ENCODE peak calls at places on chromosomes 11 and 22, in five cellular contexts. Z, O, G, E and S are unnamed samples.

GRCh38 chr11:108160970-108161566 is 39.7 kb downstream of the ACAT1 start:
- DNase-seq in Z (no peak), E (no peak), O (no peak), G (peak), S (no peak)

GRCh38 chr11:79512706-79513469 is 72.1 kb upstream of the TENM4 start:
- DNase-seq in E (no peak), O (no peak), G (no peak), Z (no peak), S (no peak)

GRCh38 chr11:124285610-124286344 is 28.0 kb downstream of the OR8D1 start:
- DNase-seq in G (no peak), E (no peak), Z (no peak), O (no peak), S (no peak)

GRCh38 chr11:47791774-47792173 is 24.6 kb upstream of the FNBP4 start:
- DNase-seq in G (no peak), O (no peak), E (no peak), Z (no peak), S (no peak)

GRCh38 chr22:21881841-21882753 is 14.7 kb upstream of the MAPK1 start:
- DNase-seq in Z (no peak), O (no peak), G (no peak), E (peak), S (no peak)

GRCh38 chr22:36010913-36011312 is 17.7 kb downstream of the RBFOX2 start:
- DNase-seq in G (no peak), Z (no peak), O (no peak), E (no peak), S (no peak)

GRCh38 chr22:23220485-23221350 is 40.4 kb downstream of the BCR start:
- DNase-seq in G (no peak), E (no peak), O (no peak), Z (no peak), S (no peak)

GRCh38 chr22:35544810-35545209 is 4.2 kb downstream of the RASD2 start:
- DNase-seq in E (no peak), Z (no peak), G (no peak), O (no peak), S (no peak)

GRCh38 chr11:65496304-65497140 is 2.3 kb upstream of the MALAT1 start:
- DNase-seq in E (no peak), G (no peak), Z (no peak), O (no peak), S (no peak)

GRCh38 chr22:50603511-50604255 is 3.1 kb downstream of the MAPK8IP2 start:
- DNase-seq in G (no peak), O (no peak), E (no peak), Z (no peak), S (peak)

GRCh38 chr11:21289686-21290085 is 620.3 kb downstream of the NELL1 start:
- DNase-seq in G (no peak), E (no peak), O (no peak), Z (no peak), S (peak)

GRCh38 chr22:41216984-41217383 is 11.9 kb downstream of the L3MBTL2 start:
- DNase-seq in Z (no peak), E (no peak), G (no peak), O (no peak), S (no peak)

GRCh38 chr11:4699697-4700435 is 2.2 kb upstream of the OR51E2 start:
- DNase-seq in E (no peak), Z (no peak), O (no peak), G (peak), S (no peak)

GRCh38 chr11:69495441-69496201 is 14.2 kb downstream of the LINC01488 start:
- DNase-seq in E (no peak), O (no peak), Z (no peak), G (no peak), S (no peak)

GRCh38 chr11:69630009-69630870 is 10.7 kb upstream of the CCND1 start:
- DNase-seq in Z (no peak), O (no peak), G (no peak), E (peak), S (no peak)

GRCh38 chr11:9528573-9529332 is 44.7 kb upstream of the WEE1 start:
- DNase-seq in O (no peak), E (no peak), G (no peak), Z (no peak), S (no peak)

GRCh38 chr11:20559523-20560300 is 39.7 kb upstream of the SLC6A5 start:
- DNase-seq in E (no peak), O (no peak), G (no peak), Z (no peak), S (no peak)

GRCh38 chr11:125872138-125872491 is 15.4 kb upstream of the HYLS1 start:
- DNase-seq in O (no peak), E (no peak), Z (no peak), G (no peak), S (no peak)

GRCh38 chr11:118620529-118621070 is 13.2 kb downstream of the PHLDB1 start:
- DNase-seq in O (peak), G (no peak), Z (no peak), E (no peak), S (no peak)

GRCh38 chr11:67272327-67273259 is 6.3 kb downstream of the GRK2 start:
- DNase-seq in G (no peak), O (no peak), E (no peak), Z (no peak), S (no peak)

GRCh38 chr22:50157976-50158375 is 12.6 kb upstream of the PANX2 start:
- DNase-seq in Z (no peak), O (no peak), G (no peak), E (no peak), S (no peak)

GRCh38 chr11:65169164-65169641 is 830 bp upstream of the SPDYC start:
- DNase-seq in E (peak), Z (no peak), G (no peak), O (no peak), S (no peak)

DNA sequence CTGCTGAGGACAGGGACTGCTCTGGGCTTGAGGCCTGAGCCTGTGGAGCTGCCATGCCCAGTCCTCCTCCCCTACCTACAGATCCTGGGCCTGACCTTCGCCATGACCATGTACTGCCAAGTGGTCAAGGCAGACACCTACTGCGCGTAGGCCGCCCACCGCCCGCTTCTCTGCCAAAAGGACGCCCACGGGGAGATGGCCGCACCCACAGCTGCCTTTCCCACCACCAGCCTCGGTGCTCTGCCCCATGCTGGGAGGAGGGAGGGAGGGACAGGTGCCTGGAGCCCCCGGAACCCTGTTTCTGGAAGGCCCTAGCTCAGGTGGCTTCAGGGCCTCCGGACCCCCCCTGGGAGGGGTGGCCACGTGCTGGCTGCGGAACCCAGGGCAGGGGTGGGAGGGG is 23.8 kb downstream of the TSPAN4 start:
- DNase-seq in E (no peak), O (no peak), Z (no peak), G (no peak), S (no peak)
- TF ChIP-seq POLR2AphosphoS5 in E (no peak), O (no peak), Z (peak), G (no peak), S (no peak)

GRCh38 chr11:77088236-77089003 is 14.2 kb upstream of the OMP start:
- DNase-seq in Z (no peak), O (no peak), E (no peak), G (no peak), S (no peak)
- TF ChIP-seq CREB1 in Z (no peak), O (no peak), E (no peak), G (no peak), S (no peak)

GRCh38 chr11:110165039-110165438 is 71.8 kb downstream of the ZC3H12C start:
- DNase-seq in G (no peak), E (no peak), Z (no peak), O (no peak), S (no peak)
- TF ChIP-seq POLR2AphosphoS5 in G (no peak), E (no peak), Z (no peak), O (no peak), S (no peak)

DNA sequence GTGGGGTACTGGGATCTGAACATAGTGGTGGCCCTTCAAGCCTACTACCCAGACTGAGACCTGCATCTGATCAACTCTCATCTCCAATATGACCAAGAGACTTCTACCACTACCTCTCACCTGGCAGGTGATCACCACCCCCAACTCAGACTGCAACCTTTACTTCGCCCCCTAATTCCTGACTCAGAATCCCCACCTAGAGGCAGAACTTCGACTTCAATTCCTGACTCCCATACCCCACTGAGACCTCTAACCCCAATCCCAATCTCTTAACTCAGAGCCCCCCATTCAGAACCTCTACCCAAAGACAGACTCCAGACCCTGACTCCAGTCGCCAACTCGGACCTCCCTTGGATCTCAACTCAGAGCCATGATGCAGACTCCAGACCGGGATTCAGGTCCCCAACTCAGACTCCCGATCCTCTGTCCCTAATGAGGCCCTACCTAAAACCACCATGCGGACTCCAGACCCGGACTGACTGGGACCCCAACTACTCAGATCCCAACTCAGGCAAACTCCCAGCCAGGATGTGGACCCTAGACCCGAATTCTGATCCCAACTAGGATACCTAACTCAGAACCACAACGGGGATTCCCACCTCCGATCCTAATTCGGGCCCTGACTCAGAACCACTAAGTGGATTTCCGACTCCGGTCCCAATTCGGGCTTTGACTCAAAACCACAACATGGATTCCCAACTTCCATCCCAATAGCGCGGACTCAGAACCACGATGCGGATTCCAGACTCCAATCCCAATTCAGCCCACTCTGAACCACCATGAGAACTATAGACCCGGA is 1.2 kb downstream of the KCNQ1OT1 start:
- DNase-seq in Z (no peak), G (no peak), O (no peak), E (no peak), S (peak)
- TF ChIP-seq CREB1 in Z (no peak), G (no peak), O (no peak), E (no peak), S (no peak)

GRCh38 chr11:104332110-104332509 is 168.2 kb upstream of the PDGFD start:
- DNase-seq in G (no peak), E (no peak), O (peak), Z (peak), S (peak)

GRCh38 chr11:104329043-104329442 is 165.1 kb upstream of the PDGFD start:
- DNase-seq in E (no peak), O (no peak), Z (no peak), G (no peak), S (no peak)

GRCh38 chr11:104337273-104337672 is 173.3 kb upstream of the PDGFD start:
- DNase-seq in Z (no peak), O (no peak), E (no peak), G (no peak), S (no peak)

GRCh38 chr11:104338186-104338585 is 174.2 kb upstream of the PDGFD start:
- DNase-seq in G (no peak), O (no peak), E (no peak), Z (no peak), S (no peak)

DNA sequence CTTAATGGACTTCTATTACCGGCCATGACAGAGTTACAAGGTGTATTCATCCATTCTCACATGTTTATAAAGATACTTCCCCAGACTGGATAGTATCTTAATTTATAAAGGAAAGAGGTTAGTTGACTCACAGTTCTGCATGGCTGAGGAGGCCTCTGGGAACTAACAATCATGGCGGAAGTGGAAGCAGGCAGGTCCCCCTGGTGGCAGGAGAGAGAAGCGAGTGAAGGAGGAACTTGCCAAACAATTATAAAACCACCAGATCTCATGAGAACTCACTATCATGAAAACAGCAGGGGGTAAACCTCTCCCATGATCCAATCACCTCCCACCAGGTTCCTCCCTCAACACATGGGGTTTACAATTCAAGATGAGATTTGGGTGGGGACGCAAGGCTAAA is 170.0 kb upstream of the PDGFD start:
- DNase-seq in O (peak), Z (no peak), E (no peak), G (no peak), S (peak)
- TF ChIP-seq POLR2AphosphoS5 in O (no peak), Z (no peak), E (no peak), G (no peak), S (no peak)

GRCh38 chr22:30885001-30885366 is 83.6 kb downstream of the MORC2 start:
- DNase-seq in E (no peak), O (no peak), G (no peak), Z (no peak), S (no peak)
- TF ChIP-seq CREB1 in E (no peak), O (no peak), G (no peak), Z (no peak), S (no peak)

GRCh38 chr22:48944756-48945620 is 882.7 kb downstream of the BRD1 start:
- DNase-seq in O (no peak), Z (no peak), E (no peak), G (no peak), S (no peak)

GRCh38 chr22:48943567-48944432 is 883.9 kb downstream of the BRD1 start:
- DNase-seq in E (peak), G (no peak), Z (peak), O (peak), S (no peak)

GRCh38 chr22:48945621-48946458 is 881.8 kb downstream of the BRD1 start:
- DNase-seq in E (no peak), O (peak), Z (no peak), G (no peak), S (no peak)

GRCh38 chr22:48942698-48943566 is 884.7 kb downstream of the BRD1 start:
- DNase-seq in O (no peak), G (no peak), E (no peak), Z (no peak), S (no peak)

DNA sequence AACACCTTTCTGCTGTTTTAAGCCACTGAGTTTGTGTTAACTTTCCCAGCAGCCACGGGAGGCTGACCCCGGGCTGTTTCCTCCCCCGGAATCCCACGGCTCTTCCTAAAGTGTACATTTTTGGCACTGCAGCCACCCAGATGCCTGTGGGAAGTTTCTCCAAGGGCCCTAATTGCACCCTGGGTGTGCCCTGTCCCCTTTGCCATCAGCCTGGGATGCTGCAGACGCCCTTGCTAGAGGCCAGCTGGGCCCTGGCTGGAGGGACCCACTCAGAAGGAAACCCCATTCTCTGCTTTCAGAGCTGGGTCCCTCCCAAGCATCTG is 883.3 kb downstream of the BRD1 start:
- DNase-seq in O (no peak), E (no peak), Z (no peak), G (no peak), S (no peak)
- TF ChIP-seq POLR2AphosphoS5 in O (no peak), E (no peak), Z (no peak), G (no peak), S (no peak)

DNA sequence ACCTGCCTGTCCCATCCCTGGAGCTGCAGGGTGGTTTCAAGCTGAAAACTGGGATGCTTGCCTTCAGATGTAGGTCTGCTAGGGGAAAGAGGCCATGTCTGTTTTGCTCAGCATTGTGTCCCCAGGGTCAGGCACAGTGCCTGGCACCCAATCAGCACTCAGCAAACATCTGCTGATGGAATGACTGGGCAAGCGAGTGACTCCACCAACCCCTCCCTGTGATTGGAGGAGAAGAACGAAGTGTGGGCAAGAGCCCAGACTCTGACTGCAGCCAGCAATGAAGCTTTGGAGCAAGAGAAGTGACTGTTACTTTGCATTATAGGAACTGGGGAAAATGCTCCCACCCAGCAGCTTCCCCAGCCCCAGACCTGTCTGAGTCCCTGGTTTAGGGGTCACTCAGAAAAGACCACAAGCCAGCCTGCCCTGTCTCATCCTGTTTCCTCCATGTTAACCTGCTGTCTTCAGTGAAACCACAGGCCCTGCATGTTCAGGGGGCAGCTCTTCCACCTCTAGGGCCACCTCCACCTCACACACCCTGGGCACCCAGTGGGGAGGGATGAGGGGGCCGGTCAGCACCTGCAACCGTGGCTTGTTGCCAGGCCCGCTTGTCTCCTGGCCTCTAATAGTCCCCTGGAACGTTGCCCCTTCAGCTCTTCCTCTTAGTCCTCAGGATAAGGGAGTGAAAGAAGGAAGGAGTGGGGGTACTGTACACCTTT is 147.4 kb downstream of the TRIM29 start:
- DNase-seq in O (no peak), E (no peak), Z (no peak), G (no peak), S (no peak)
- TF ChIP-seq CREB1 in O (no peak), E (no peak), Z (no peak), G (no peak), S (no peak)